ENCODE peak calls at places on chromosomes 2 and 18, in eight cellular contexts. H, W, X, T, C, U, K and G are unnamed samples.
A peak's percentile ranks its signal among the peaks of the same experiment; 100 is the strongest.

GRCh38 chr18:7174359-7175107 is 56.4 kb upstream of the LRRC30 start:
- DNase-seq in H (no peak), W (peak; percentile 50), X (no peak), T (no peak), C (no peak), U (no peak), K (no peak), G (no peak)

GRCh38 chr2:202909394-202910192 is 1.9 kb downstream of the WDR12 start:
- DNase-seq in H (no peak), W (no peak), X (no peak), T (no peak), C (no peak), U (no peak), K (no peak), G (no peak)

GRCh38 chr18:36153203-36153602 is 23.5 kb downstream of the ELP2 start:
- DNase-seq in H (no peak), W (peak; percentile 50), X (no peak), T (peak; percentile 97), C (peak; percentile 99), U (no peak), K (no peak), G (no peak)

GRCh38 chr2:184472481-184472880 is 125.8 kb upstream of the ZNF804A start:
- DNase-seq in H (no peak), W (no peak), X (no peak), T (no peak), C (no peak), U (no peak), K (no peak), G (no peak)

GRCh38 chr2:11698009-11698922 is 28.3 kb upstream of the NTSR2 start:
- DNase-seq in H (peak; percentile 73), W (peak; percentile 72), X (peak; percentile 28), T (peak; percentile 81), C (peak; percentile 68), U (peak; percentile 83), K (no peak), G (peak; percentile 96)

GRCh38 chr2:121505005-121505404 is 25.7 kb upstream of the RNU4ATAC start:
- DNase-seq in H (no peak), W (no peak), X (no peak), T (peak; percentile 87), C (peak; percentile 99), U (no peak), K (peak; percentile 38), G (no peak)

GRCh38 chr18:48719988-48720654 is 181.3 kb downstream of the CTIF start:
- DNase-seq in H (peak; percentile 12), W (no peak), X (no peak), T (peak; percentile 74), C (peak; percentile 62), U (no peak), K (no peak), G (no peak)

GRCh38 chr2:182101263-182101662 is 115.6 kb downstream of the PPP1R1C start:
- DNase-seq in H (no peak), W (no peak), X (no peak), T (no peak), C (no peak), U (no peak), K (no peak), G (no peak)

GRCh38 chr2:160568861-160569260 is 75.3 kb upstream of the RBMS1 start:
- DNase-seq in H (no peak), W (no peak), X (no peak), T (no peak), C (no peak), U (no peak), K (no peak), G (no peak)

GRCh38 chr2:160574472-160575140 is 81.0 kb upstream of the RBMS1 start:
- DNase-seq in H (no peak), W (peak; percentile 19), X (no peak), T (peak; percentile 87), C (peak; percentile 88), U (no peak), K (no peak), G (no peak)

GRCh38 chr2:160575363-160575762 is 81.8 kb upstream of the RBMS1 start:
- DNase-seq in H (no peak), W (no peak), X (no peak), T (no peak), C (no peak), U (no peak), K (no peak), G (no peak)

GRCh38 chr2:160566717-160567116 is 73.1 kb upstream of the RBMS1 start:
- DNase-seq in H (no peak), W (no peak), X (no peak), T (peak; percentile 29), C (no peak), U (no peak), K (no peak), G (no peak)

GRCh38 chr2:160570386-160570785 is 76.8 kb upstream of the RBMS1 start:
- DNase-seq in H (no peak), W (no peak), X (no peak), T (no peak), C (no peak), U (no peak), K (no peak), G (no peak)
- H3K27ac ChIP-seq in H (no peak overlapping the region), W (no peak overlapping the region), X (no peak overlapping the region), T (no peak overlapping the region), C (no peak overlapping the region), U (no peak overlapping the region), K (no peak overlapping the region), G (no peak overlapping the region)

GRCh38 chr2:55416826-55417568 is 2.7 kb downstream of the CCDC88A start:
- DNase-seq in H (no peak), W (no peak), X (no peak), T (no peak), C (no peak), U (no peak), K (no peak), G (no peak)
- H3K4me1 ChIP-seq in H (no peaks in the 10 kb centered on the region), W (no peaks in the 10 kb centered on the region), X (peaks cover 8% of the 10 kb centered on the region), T (peaks cover 2% of the 10 kb centered on the region), C (no peaks in the 10 kb centered on the region), U (no peaks in the 10 kb centered on the region), K (peaks cover 11% of the 10 kb centered on the region), G (peaks cover 22% of the 10 kb centered on the region)

DNA sequence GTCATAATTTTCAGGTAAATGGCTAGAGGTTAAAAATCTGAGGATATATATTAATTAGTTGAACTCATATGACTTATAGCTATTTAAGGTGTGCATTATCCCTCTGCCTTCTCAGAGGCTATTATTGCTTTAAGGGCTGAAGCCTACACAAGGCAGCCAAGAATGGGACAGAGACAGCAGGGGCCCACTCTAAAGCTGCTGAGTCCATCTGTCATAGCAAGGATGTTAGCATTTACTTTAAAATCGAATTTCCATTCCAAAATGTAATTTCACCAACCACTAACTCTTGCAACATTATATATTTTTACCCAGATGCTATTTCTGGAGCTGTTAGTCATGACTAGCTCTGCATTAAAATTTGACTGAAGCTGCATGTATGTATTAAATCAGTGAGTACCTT is 236.3 kb upstream of the FSIP2 start:
- DNase-seq in H (no peak), W (no peak), X (no peak), T (no peak), C (no peak), U (no peak), K (no peak), G (no peak)
- H3K9me3 ChIP-seq in H (no peaks in the 10 kb centered on the region), W (no peaks in the 10 kb centered on the region), X (no peaks in the 10 kb centered on the region), T (peaks cover 2% of the 10 kb centered on the region), C (peaks cover 3% of the 10 kb centered on the region), U (no peaks in the 10 kb centered on the region), K (no peaks in the 10 kb centered on the region), G (no peaks in the 10 kb centered on the region)

GRCh38 chr2:36271266-36271665 is 84.3 kb upstream of the CRIM1 start:
- DNase-seq in H (no peak), W (no peak), X (no peak), T (no peak), C (no peak), U (no peak), K (no peak), G (no peak)
- H3K27ac ChIP-seq in H (no peak overlapping the region), W (no peak overlapping the region), X (no peak overlapping the region), T (no peak overlapping the region), C (no peak overlapping the region), U (no peak overlapping the region), K (no peak overlapping the region), G (no peak overlapping the region)

GRCh38 chr2:227148106-227148505 is 15.9 kb downstream of the COL4A4 start:
- DNase-seq in H (no peak), W (no peak), X (no peak), T (no peak), C (no peak), U (no peak), K (no peak), G (no peak)

GRCh38 chr2:227143895-227144294 is 20.1 kb downstream of the COL4A4 start:
- DNase-seq in H (no peak), W (no peak), X (no peak), T (no peak), C (no peak), U (no peak), K (no peak), G (no peak)

GRCh38 chr2:227150222-227150936 is 13.6 kb downstream of the COL4A4 start:
- DNase-seq in H (no peak), W (no peak), X (no peak), T (no peak), C (no peak), U (no peak), K (no peak), G (no peak)

GRCh38 chr2:227146456-227146855 is 17.5 kb downstream of the COL4A4 start:
- DNase-seq in H (no peak), W (no peak), X (no peak), T (no peak), C (no peak), U (no peak), K (no peak), G (no peak)

GRCh38 chr2:227147023-227147422 is 17.0 kb downstream of the COL4A4 start:
- DNase-seq in H (no peak), W (no peak), X (no peak), T (no peak), C (peak; percentile 37), U (no peak), K (no peak), G (no peak)
- H3K4me1 ChIP-seq in H (peaks cover 7% of the 10 kb centered on the region), W (no peaks in the 10 kb centered on the region), X (no peaks in the 10 kb centered on the region), T (no peaks in the 10 kb centered on the region), C (no peaks in the 10 kb centered on the region), U (no peaks in the 10 kb centered on the region), K (no peaks in the 10 kb centered on the region), G (no peaks in the 10 kb centered on the region)

DNA sequence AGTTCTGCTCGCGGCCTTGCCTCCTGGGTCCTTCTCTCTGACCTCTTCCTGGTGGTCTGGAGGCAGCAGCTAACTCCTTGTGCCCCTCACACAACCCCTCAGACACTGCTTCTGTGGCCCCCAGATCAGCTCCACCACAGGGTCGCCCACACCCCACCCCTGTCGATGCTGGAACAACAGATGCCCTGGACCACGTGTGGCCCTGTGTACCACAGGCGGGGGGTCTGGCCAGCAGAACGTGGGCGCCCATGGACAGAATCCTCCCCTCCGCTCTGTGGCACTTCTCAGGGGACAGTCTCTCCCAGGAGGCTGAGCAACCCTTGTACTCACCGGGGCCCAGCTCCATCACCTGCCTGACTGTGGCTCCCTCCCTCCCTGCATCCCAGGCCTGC is 245.6 kb downstream of the NDUFA10 start:
- DNase-seq in H (no peak), W (no peak), X (no peak), T (no peak), C (no peak), U (no peak), K (no peak), G (no peak)
- H3K9me3 ChIP-seq in H (no peaks in the 10 kb centered on the region), W (no peaks in the 10 kb centered on the region), X (no peaks in the 10 kb centered on the region), T (peaks cover 31% of the 10 kb centered on the region), C (peaks cover 7% of the 10 kb centered on the region), U (no peaks in the 10 kb centered on the region), K (no peaks in the 10 kb centered on the region), G (no peaks in the 10 kb centered on the region)